ENCODE peak calls at places on chromosomes 1 and 21, in six cellular contexts. One of them, this sample, is unnamed.

GRCh38 chr21:28482657-28483056 is 510.0 kb downstream of the LTN1 start:
- DNase-seq in COLO829: no peak
- DNase-seq in GM23338: no peak
- DNase-seq in CD4-positive, alpha-beta T cell: no peak
- DNase-seq in NCI-H1105: no peak
- DNase-seq in IMR-90: no peak
- DNase-seq in this sample: no peak

GRCh38 chr1:33826711-33827110 is 37.2 kb upstream of the HMGB4 start:
- DNase-seq in COLO829: no peak
- DNase-seq in GM23338: no peak
- DNase-seq in CD4-positive, alpha-beta T cell: no peak
- DNase-seq in NCI-H1105: no peak
- DNase-seq in IMR-90: no peak
- DNase-seq in this sample: no peak

GRCh38 chr1:107196973-107197562 is 56.2 kb downstream of the NTNG1 start:
- DNase-seq in COLO829: no peak
- DNase-seq in GM23338: peak; percentile 95
- DNase-seq in CD4-positive, alpha-beta T cell: no peak
- DNase-seq in NCI-H1105: no peak
- DNase-seq in IMR-90: peak; percentile 3
- DNase-seq in this sample: no peak

GRCh38 chr1:38609166-38609880 is 250.2 kb downstream of the RRAGC start:
- DNase-seq in COLO829: no peak
- DNase-seq in GM23338: no peak
- DNase-seq in CD4-positive, alpha-beta T cell: no peak
- DNase-seq in NCI-H1105: no peak
- DNase-seq in IMR-90: no peak
- DNase-seq in this sample: no peak

GRCh38 chr1:202014915-202015676 is 4.7 kb downstream of the ELF3 start:
- DNase-seq in COLO829: no peak
- DNase-seq in GM23338: no peak
- DNase-seq in CD4-positive, alpha-beta T cell: no peak
- DNase-seq in NCI-H1105: no peak
- DNase-seq in IMR-90: no peak
- DNase-seq in this sample: no peak

GRCh38 chr1:182101415-182102041 is 40.0 kb upstream of the ZNF648 start:
- DNase-seq in COLO829: no peak
- DNase-seq in GM23338: peak; percentile 94
- DNase-seq in CD4-positive, alpha-beta T cell: no peak
- DNase-seq in NCI-H1105: no peak
- DNase-seq in IMR-90: no peak
- DNase-seq in this sample: no peak

GRCh38 chr1:4101434-4102150 is 201.5 kb upstream of the C1orf174 start:
- DNase-seq in COLO829: no peak
- DNase-seq in GM23338: no peak
- DNase-seq in CD4-positive, alpha-beta T cell: no peak
- DNase-seq in NCI-H1105: no peak
- DNase-seq in IMR-90: no peak
- DNase-seq in this sample: no peak

GRCh38 chr1:147539122-147539575 is 2.2 kb upstream of the BCL9 start:
- DNase-seq in COLO829: peak; percentile 91
- DNase-seq in GM23338: no peak
- DNase-seq in CD4-positive, alpha-beta T cell: no peak
- DNase-seq in NCI-H1105: no peak
- DNase-seq in IMR-90: peak; percentile 98
- DNase-seq in this sample: no peak

GRCh38 chr1:11736746-11737639 is 1.1 kb downstream of the AGTRAP start:
- DNase-seq in COLO829: peak; percentile 42
- DNase-seq in GM23338: peak; percentile 79
- DNase-seq in CD4-positive, alpha-beta T cell: peak; percentile 35
- DNase-seq in NCI-H1105: peak; percentile 12
- DNase-seq in IMR-90: peak; percentile 79
- DNase-seq in this sample: peak; percentile 33

GRCh38 chr1:15083578-15083977 is 70.0 kb upstream of the TMEM51 start:
- DNase-seq in COLO829: no peak
- DNase-seq in GM23338: no peak
- DNase-seq in CD4-positive, alpha-beta T cell: no peak
- DNase-seq in NCI-H1105: no peak
- DNase-seq in IMR-90: peak; percentile 15
- DNase-seq in this sample: no peak